ENCODE peak calls at places on chromosomes 3 and 15, in seven cellular contexts. N is breast epithelium; S is neural progenitor cell; L is naive thymus-derived CD4-positive, alpha-beta T cell; Z is stomach; K is left ventricle myocardium inferior; M is tibial artery. P is an unnamed sample. For H3K4me1, the result is how much of the 10 kb centered on the place peaks cover.

GRCh38 chr3:64056616-64057165 is 33.4 kb upstream of the PSMD6 start:
- DNase-seq in N (no peak), S (no peak), L (no peak), Z (no peak), K (no peak), M (no peak), P (no peak)

GRCh38 chr15:85472349-85472748 is 91.9 kb downstream of the AKAP13 start:
- DNase-seq in N (no peak), S (no peak), L (no peak), Z (no peak), K (no peak), M (no peak), P (no peak)

GRCh38 chr15:39404767-39405173 is 176.1 kb upstream of the THBS1 start:
- DNase-seq in N (peak), S (no peak), L (no peak), Z (no peak), K (no peak), M (no peak), P (no peak)

GRCh38 chr3:53109190-53109589 is 21.0 kb downstream of the RFT1 start:
- DNase-seq in N (peak), S (no peak), L (peak), Z (no peak), K (no peak), M (no peak), P (no peak)

GRCh38 chr3:97504463-97504862 is 260.1 kb upstream of the ARL6 start:
- DNase-seq in N (no peak), S (no peak), L (no peak), Z (no peak), K (no peak), M (no peak), P (no peak)

GRCh38 chr15:101723161-101723873 is 956 bp downstream of the TARS3 start:
- DNase-seq in N (no peak), S (no peak), L (peak), Z (no peak), K (no peak), M (no peak), P (peak)

GRCh38 chr15:48493084-48493762 is 152.3 kb downstream of the FBN1 start:
- DNase-seq in N (no peak), S (no peak), L (no peak), Z (no peak), K (no peak), M (no peak), P (no peak)

GRCh38 chr3:125257563-125257962 is 45.0 kb upstream of the SLC12A8 start:
- DNase-seq in N (no peak), S (no peak), L (no peak), Z (no peak), K (no peak), M (no peak), P (no peak)

GRCh38 chr3:48695113-48695753 is 9.5 kb upstream of the NCKIPSD start:
- DNase-seq in N (peak), S (peak), L (no peak), Z (peak), K (peak), M (peak), P (peak)

GRCh38 chr3:71029770-71030169 is 553.8 kb downstream of the FOXP1 start:
- DNase-seq in N (no peak), S (no peak), L (no peak), Z (no peak), K (no peak), M (no peak), P (no peak)

GRCh38 chr15:57506422-57506821 is 85.3 kb upstream of the MYZAP start:
- DNase-seq in N (no peak), S (peak), L (no peak), Z (no peak), K (no peak), M (no peak), P (no peak)
- H3K4me1 ChIP-seq in N (under half), S (under half), L (under half), Z (under half), K (under half), M (under half), P (under half)

GRCh38 chr15:58742424-58743160 is 6.9 kb downstream of the ADAM10 start:
- DNase-seq in N (no peak), S (no peak), L (no peak), Z (no peak), K (no peak), M (no peak), P (no peak)

GRCh38 chr15:58741032-58741431 is 8.5 kb downstream of the ADAM10 start:
- DNase-seq in N (no peak), S (no peak), L (no peak), Z (no peak), K (no peak), M (no peak), P (no peak)

GRCh38 chr15:58738051-58738707 is 11.3 kb downstream of the ADAM10 start:
- DNase-seq in N (no peak), S (no peak), L (no peak), Z (no peak), K (no peak), M (no peak), P (no peak)

GRCh38 chr15:58743161-58743502 is 6.4 kb downstream of the ADAM10 start:
- DNase-seq in N (no peak), S (no peak), L (no peak), Z (no peak), K (no peak), M (no peak), P (no peak)

DNA sequence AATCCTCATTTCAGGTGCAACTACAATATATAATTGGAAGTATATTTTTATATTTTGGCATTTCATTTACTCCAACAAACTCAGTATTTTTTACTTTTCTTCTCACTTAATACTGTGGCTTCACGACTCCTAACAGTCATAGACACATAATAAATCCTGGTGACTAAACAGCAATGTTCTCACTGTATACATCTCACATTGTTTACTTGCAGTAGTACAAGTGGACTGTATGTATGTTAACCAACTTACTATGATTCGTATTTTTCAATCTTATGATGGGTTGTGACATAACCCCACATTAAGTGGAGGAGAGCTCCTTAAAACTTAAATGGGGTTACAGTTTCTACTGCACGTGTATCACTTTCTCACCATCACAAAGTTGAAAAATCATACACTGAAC is 7.5 kb downstream of the ADAM10 start:
- DNase-seq in N (no peak), S (no peak), L (no peak), Z (no peak), K (no peak), M (no peak), P (no peak)
- H3K4me1 ChIP-seq in N (under half), S (under half), L (under half), Z (under half), K (half or more), M (half or more), P (under half)

DNA sequence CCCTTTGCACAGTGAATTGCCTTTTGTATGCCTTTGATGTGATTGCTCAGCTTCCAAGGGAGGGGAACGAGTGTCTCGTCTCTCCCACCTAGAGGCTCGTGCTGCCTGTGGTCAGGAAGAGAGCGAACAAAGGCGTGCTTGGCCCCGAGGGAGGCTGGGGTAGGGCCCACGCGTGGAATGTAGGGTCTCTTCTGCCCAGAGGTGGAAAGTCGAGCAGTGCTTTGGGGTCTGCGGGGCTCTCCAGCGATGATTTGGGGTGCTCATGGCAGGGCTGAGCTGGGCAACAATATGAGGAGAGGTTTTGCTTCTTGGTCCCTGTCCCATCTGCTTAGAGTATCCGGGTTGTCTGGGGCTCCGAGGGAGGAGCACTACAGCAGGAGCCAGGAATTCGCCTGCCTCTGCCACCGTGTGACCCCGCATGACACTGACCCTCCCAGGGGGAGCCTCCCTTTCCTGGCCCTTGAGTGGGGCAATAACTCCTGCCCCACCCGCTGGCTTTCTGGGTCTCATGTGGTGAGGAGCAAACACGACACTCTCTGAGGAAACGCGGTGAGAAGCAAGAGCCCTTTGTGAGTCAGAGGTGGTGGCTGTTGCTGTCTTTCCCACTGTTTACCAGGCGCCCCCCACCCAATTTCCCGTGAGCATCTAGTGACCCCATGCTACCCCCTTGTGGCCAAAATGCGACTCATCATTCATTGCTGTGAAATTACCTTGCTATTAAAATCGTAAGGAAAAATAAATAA is 29.6 kb downstream of the CCNL1 start:
- DNase-seq in N (peak), S (peak), L (peak), Z (peak), K (peak), M (peak), P (peak)
- H3K4me1 ChIP-seq in N (under half), S (under half), L (under half), Z (under half), K (half or more), M (half or more), P (under half)

GRCh38 chr3:37387462-37387861 is 213.1 kb upstream of the LRRFIP2 start:
- DNase-seq in N (no peak), S (no peak), L (no peak), Z (no peak), K (no peak), M (no peak), P (no peak)
- H3K4me1 ChIP-seq in N (under half), S (under half), L (under half), Z (under half), K (under half), M (under half), P (under half)